ENCODE peak calls at places on chromosomes 7 and 10, in four cellular contexts. O is CD4-positive, CD25-positive, alpha-beta regulatory T cell; A is HFF-Myc; D is CD8-positive, alpha-beta memory T cell. C is an unnamed sample.

GRCh38 chr7:155830961-155831806 is 18.9 kb upstream of the SHH start:
- DNase-seq in O (no peak), D (no peak), A (no peak), C (no peak)

GRCh38 chr10:32692174-32692573 is 246.2 kb downstream of the CCDC7 start:
- DNase-seq in O (no peak), D (no peak), A (no peak), C (peak; percentile 4)

GRCh38 chr7:11473220-11473619 is 358.8 kb downstream of the THSD7A start:
- DNase-seq in O (no peak), D (no peak), A (no peak), C (no peak)

GRCh38 chr10:69807122-69807521 is 5.4 kb downstream of the COL13A1 start:
- DNase-seq in D (no peak), O (no peak), A (peak; percentile 77), C (peak; percentile 41)

GRCh38 chr10:131855763-131856401 is 44.9 kb upstream of the PPP2R2D start:
- DNase-seq in A (no peak), O (no peak), D (no peak), C (no peak)

GRCh38 chr10:14293516-14293915 is 37.2 kb downstream of the FRMD4A start:
- DNase-seq in D (no peak), A (no peak), O (no peak), C (no peak)

GRCh38 chr7:5692112-5692844 is 89.2 kb downstream of the RNF216 start:
- DNase-seq in O (no peak), D (no peak), A (peak; percentile 71), C (peak; percentile 96)

GRCh38 chr10:117134084-117135025 is 3.7 kb downstream of the VAX1 start:
- DNase-seq in D (no peak), O (no peak), A (no peak), C (no peak)

GRCh38 chr10:48463318-48464003 is 141.4 kb downstream of the ARHGAP22 start:
- DNase-seq in A (no peak), O (no peak), D (no peak), C (no peak)

GRCh38 chr10:29621161-29621560 is 13.6 kb downstream of the SVIL start:
- DNase-seq in O (no peak), A (no peak), D (no peak), C (no peak)

GRCh38 chr7:33243319-33243881 is 114.0 kb downstream of the BBS9 start:
- DNase-seq in D (no peak), O (no peak), A (no peak), C (peak; percentile 27)

GRCh38 chr10:103800789-103801540 is 54.4 kb downstream of the SH3PXD2A start:
- DNase-seq in A (no peak), D (no peak), O (peak; percentile 44), C (no peak)

GRCh38 chr7:74183142-74183541 is 9.0 kb downstream of the EIF4H start:
- DNase-seq in A (no peak), D (no peak), O (no peak), C (no peak)

GRCh38 chr7:13560441-13560840 is 429.0 kb downstream of the ETV1 start:
- DNase-seq in A (peak; percentile 4), O (no peak), D (no peak), C (peak; percentile 49)

GRCh38 chr7:66213637-66214036 is 8.5 kb downstream of the TPST1 start:
- DNase-seq in A (no peak), O (no peak), D (no peak), C (no peak)

GRCh38 chr7:81014266-81014665 is 95.4 kb upstream of the SEMA3C start:
- DNase-seq in O (no peak), A (no peak), D (no peak), C (no peak)

GRCh38 chr7:105219771-105220160 is 169.0 kb downstream of the SRPK2 start:
- DNase-seq in O (no peak), A (no peak), D (no peak), C (peak; percentile 18)

GRCh38 chr7:92135490-92135889 is 1.2 kb upstream of the CYP51A1 start:
- DNase-seq in D (no peak), O (no peak), A (no peak), C (no peak)

GRCh38 chr10:104449402-104449801 is 95.8 kb downstream of the CFAP58 start:
- DNase-seq in D (no peak), A (no peak), O (no peak), C (no peak)

GRCh38 chr7:66542528-66543373 is 85.9 kb upstream of the KCTD7 start:
- DNase-seq in A (no peak), D (no peak), O (no peak), C (no peak)

GRCh38 chr7:6451224-6451705 is 3.5 kb upstream of the DAGLB start:
- DNase-seq in O (no peak), D (no peak), A (no peak), C (no peak)

GRCh38 chr10:132168571-132169030 is 18.1 kb upstream of the DPYSL4 start:
- DNase-seq in A (no peak), O (no peak), D (no peak), C (no peak)

GRCh38 chr10:91634246-91634645 is 1.4 kb upstream of the PPP1R3C start:
- DNase-seq in O (no peak), A (no peak), D (no peak), C (no peak)

GRCh38 chr7:135745702-135746312 is 2.8 kb downstream of the FAM180A start:
- DNase-seq in O (no peak), A (peak; percentile 80), D (no peak), C (peak; percentile 86)

GRCh38 chr7:11491811-11492210 is 340.2 kb downstream of the THSD7A start:
- DNase-seq in D (no peak), A (no peak), O (no peak), C (no peak)

GRCh38 chr7:133027397-133027796 is 54.5 kb downstream of the CHCHD3 start:
- DNase-seq in A (no peak), D (no peak), O (no peak), C (no peak)

GRCh38 chr10:94123253-94123995 is 129.7 kb downstream of the PLCE1 start:
- DNase-seq in D (no peak), A (no peak), O (no peak), C (peak; percentile 83)

GRCh38 chr10:31920538-31920937 is 8.1 kb downstream of the ARHGAP12 start:
- DNase-seq in O (no peak), D (no peak), A (no peak), C (no peak)

GRCh38 chr7:15015545-15016314 is 113.2 kb upstream of the DGKB start:
- DNase-seq in D (peak; percentile 6), O (no peak), A (peak; percentile 40), C (peak; percentile 27)

GRCh38 chr10:118870467-118871243 is 115.9 kb upstream of the CACUL1 start:
- DNase-seq in O (no peak), D (no peak), A (peak; percentile 66), C (no peak)

GRCh38 chr7:135181929-135182678 is 11.6 kb upstream of the CYREN start:
- DNase-seq in O (no peak), D (no peak), A (no peak), C (no peak)

GRCh38 chr7:85185355-85186082 is 1.3 kb downstream of the SEMA3D start:
- DNase-seq in O (no peak), A (peak; percentile 39), D (no peak), C (no peak)

GRCh38 chr10:100315603-100316002 is 14.4 kb downstream of the PKD2L1 start:
- DNase-seq in D (no peak), A (no peak), O (no peak), C (no peak)

GRCh38 chr7:92934096-92934495 is 97.7 kb upstream of the CDK6 start:
- DNase-seq in O (no peak), D (no peak), A (no peak), C (no peak)

GRCh38 chr7:122136033-122136432 is 8.0 kb downstream of the AASS start:
- DNase-seq in O (no peak), D (no peak), A (no peak), C (no peak)
- H3K4me3 ChIP-seq in O (no peak overlapping the region), D (no peak overlapping the region), A (no peak overlapping the region), C (no peak overlapping the region)

DNA sequence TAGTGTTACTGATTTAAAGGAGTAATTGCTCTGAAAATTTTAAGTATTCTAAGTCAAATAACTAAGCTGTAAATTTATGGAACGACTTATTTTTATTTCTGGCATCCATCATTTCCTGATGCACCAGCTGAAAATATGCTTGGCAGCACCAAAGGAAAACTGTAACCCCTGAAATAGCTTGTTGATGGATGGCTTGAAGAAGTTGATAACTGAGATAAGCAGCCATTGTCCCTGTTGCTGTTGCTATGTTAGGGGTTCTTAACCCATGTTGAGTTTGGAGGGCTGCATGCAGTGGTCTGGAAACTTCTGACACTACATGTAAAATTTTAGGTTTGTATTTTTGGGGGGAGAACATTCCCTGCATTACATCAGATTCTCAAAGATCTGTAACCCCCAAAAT is 30.6 kb downstream of the RPA3 start:
- DNase-seq in O (no peak), A (no peak), D (no peak), C (no peak)
- H3K4me3 ChIP-seq in O (no peak overlapping the region), A (no peak overlapping the region), D (no peak overlapping the region), C (no peak overlapping the region)

DNA sequence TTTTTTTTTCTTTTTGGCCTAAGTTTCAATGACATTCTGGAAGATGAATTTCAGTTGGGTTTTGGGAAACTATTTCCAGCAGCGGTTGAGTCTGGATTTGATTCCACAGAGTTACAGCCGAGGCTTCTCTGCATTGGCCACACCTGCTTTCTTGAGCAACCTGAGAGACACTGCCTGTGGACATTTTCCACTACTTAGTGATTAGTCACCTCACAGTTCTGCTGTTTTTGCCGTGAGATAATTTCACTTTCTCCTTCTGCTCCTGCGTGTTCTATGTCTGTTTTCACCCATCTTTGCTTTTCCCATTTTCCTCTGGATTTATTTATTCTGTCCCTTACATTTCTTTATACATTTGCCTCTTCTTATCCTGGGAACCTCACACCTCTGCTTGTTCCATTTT is 243.0 kb downstream of the BICC1 start:
- DNase-seq in D (no peak), O (no peak), A (no peak), C (peak; percentile 10)
- H3K4me3 ChIP-seq in D (no peak overlapping the region), O (no peak overlapping the region), A (peak overlapping the region; percentile 30), C (peak overlapping the region; percentile 17)

GRCh38 chr7:129952653-129953560 is at the start of gene UBE2H:
- DNase-seq in O (peak; percentile 85), A (peak; percentile 51), D (peak; percentile 81), C (peak; percentile 77)
- H3K4me3 ChIP-seq in O (peak within 1 kb of the TSS; percentile 96), A (peak within 1 kb of the TSS; percentile 80), D (peak within 1 kb of the TSS; percentile 94), C (peak within 1 kb of the TSS; percentile 90)

GRCh38 chr7:18753972-18754610 is 258.5 kb downstream of the HDAC9 start:
- DNase-seq in A (no peak), D (no peak), O (no peak), C (peak; percentile 71)
- H3K4me3 ChIP-seq in A (no peak overlapping the region), D (no peak overlapping the region), O (no peak overlapping the region), C (no peak overlapping the region)

GRCh38 chr10:133326745-133327650 is 9.7 kb downstream of the CALY start:
- DNase-seq in A (no peak), O (no peak), D (no peak), C (no peak)

GRCh38 chr10:133324857-133325260 is 11.8 kb downstream of the CALY start:
- DNase-seq in D (no peak), O (no peak), A (no peak), C (no peak)

GRCh38 chr10:133325761-133326463 is 10.8 kb downstream of the CALY start:
- DNase-seq in D (no peak), A (no peak), O (no peak), C (no peak)

GRCh38 chr10:133324198-133324792 is 12.4 kb downstream of the CALY start:
- DNase-seq in D (peak; percentile 52), A (no peak), O (peak; percentile 53), C (no peak)

DNA sequence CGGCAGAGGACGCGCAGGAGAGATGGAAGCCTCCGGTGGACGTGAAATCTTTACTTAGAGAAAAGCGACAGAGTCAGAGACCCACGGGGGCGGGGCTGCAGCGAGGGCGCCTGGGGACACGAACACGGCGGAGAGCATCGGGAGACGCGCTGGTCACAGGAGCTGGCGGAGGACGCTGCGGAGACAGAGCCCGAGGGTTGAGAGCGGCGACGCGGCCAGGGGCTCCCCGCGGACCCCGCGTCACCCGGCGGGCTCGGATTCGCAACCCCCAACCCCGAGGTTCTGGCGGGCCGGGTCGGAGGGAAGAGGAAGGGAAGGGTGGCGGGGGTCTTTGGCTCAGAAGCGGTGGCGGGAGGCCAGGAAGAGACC is 11.3 kb downstream of the CALY start:
- DNase-seq in D (no peak), O (peak; percentile 15), A (no peak), C (no peak)
- H3K4me3 ChIP-seq in D (peak overlapping the region; percentile 4), O (no peak overlapping the region), A (peak overlapping the region; percentile 22), C (peak overlapping the region; percentile 56)

C was measured in AG04450.